ENCODE peak calls at places on chromosomes 12 and 14, in six cellular contexts. R is neuronal stem cell; L is naive thymus-derived CD4-positive, alpha-beta T cell; B is IMR-90; V is HCT116; M is adrenal gland. C is an unnamed sample. For H3K9me3, the result is how much of the 10 kb centered on the place peaks cover.

GRCh38 chr12:2912216-2912575 is 21.5 kb downstream of the TULP3 start:
- DNase-seq in L (no peak), B (no peak), M (no peak), V (no peak), R (no peak), C (no peak)

GRCh38 chr14:83147006-83147405 is 1613.4 kb upstream of the SEL1L start:
- DNase-seq in L (no peak), M (no peak), B (peak), R (no peak), V (no peak), C (no peak)

GRCh38 chr14:64951724-64952123 is 9.2 kb upstream of the GPX2 start:
- DNase-seq in V (no peak), L (no peak), R (no peak), M (no peak), B (no peak), C (no peak)

GRCh38 chr12:115049617-115050016 is 365.6 kb upstream of the TBX3 start:
- DNase-seq in V (no peak), L (no peak), B (peak), M (no peak), R (no peak), C (no peak)

GRCh38 chr12:27284751-27285150 is 40.7 kb downstream of the STK38L start:
- DNase-seq in R (no peak), B (peak), V (no peak), M (no peak), L (no peak), C (no peak)

GRCh38 chr14:104085032-104085888 is at the start of gene ASPG:
- DNase-seq in B (no peak), R (no peak), M (peak), L (no peak), V (no peak), C (peak)

GRCh38 chr14:31950760-31951637 is 126.1 kb upstream of the ARHGAP5 start:
- DNase-seq in R (no peak), L (no peak), B (peak), V (no peak), M (no peak), C (peak)

GRCh38 chr14:28398501-28398900 is 368.1 kb upstream of the FOXG1 start:
- DNase-seq in L (no peak), M (no peak), V (no peak), R (no peak), B (no peak), C (no peak)

GRCh38 chr12:5511644-5512584 is 80.0 kb downstream of the NTF3 start:
- DNase-seq in R (no peak), V (peak), M (no peak), B (peak), L (no peak), C (peak)

GRCh38 chr14:90398315-90398811 is 1.5 kb downstream of the CALM1 start:
- DNase-seq in M (peak), R (no peak), B (no peak), L (peak), V (no peak), C (peak)

GRCh38 chr12:70443274-70443673 is 77.2 kb downstream of the KCNMB4 start:
- DNase-seq in V (no peak), M (no peak), R (no peak), B (no peak), L (no peak), C (no peak)

GRCh38 chr14:73787760-73788508 is 63.7 kb upstream of the PTGR2 start:
- DNase-seq in M (no peak), B (peak), L (no peak), V (no peak), R (no peak), C (peak)

GRCh38 chr12:122394626-122395194 is 27.8 kb downstream of the CLIP1 start:
- DNase-seq in M (no peak), L (no peak), R (no peak), B (no peak), V (no peak), C (no peak)

GRCh38 chr12:119179335-119180021 is 747 bp downstream of the HSPB8 start:
- DNase-seq in M (peak), R (no peak), B (peak), V (peak), L (no peak), C (peak)

GRCh38 chr12:113889806-113890581 is 76.1 kb downstream of the RBM19 start:
- DNase-seq in L (no peak), R (no peak), V (no peak), M (no peak), B (no peak), C (no peak)

GRCh38 chr14:102805454-102805891 is 28.2 kb downstream of the TRAF3 start:
- DNase-seq in M (no peak), B (peak), R (no peak), L (peak), V (peak), C (no peak)

GRCh38 chr14:102140027-102140749 is 491 bp downstream of the WDR20 start:
- DNase-seq in B (no peak), V (no peak), R (peak), L (peak), M (no peak), C (peak)

GRCh38 chr14:104429291-104429861 is 150.2 kb upstream of the C14orf180 start:
- DNase-seq in B (no peak), L (no peak), R (no peak), V (no peak), M (no peak), C (no peak)

GRCh38 chr12:55612646-55613045 is 24.0 kb upstream of the OR10P1 start:
- DNase-seq in V (no peak), L (no peak), M (no peak), B (no peak), R (no peak), C (no peak)

GRCh38 chr12:50740307-50740706 is 23.6 kb upstream of the ATF1 start:
- DNase-seq in M (no peak), B (no peak), V (no peak), R (no peak), L (no peak), C (no peak)

GRCh38 chr12:106431839-106432411 is 74.4 kb downstream of the POLR3B start:
- DNase-seq in M (no peak), R (no peak), B (peak), L (no peak), V (no peak), C (no peak)

GRCh38 chr12:109718390-109718789 is 4.8 kb downstream of the FAM222A start:
- DNase-seq in B (no peak), M (no peak), V (no peak), R (peak), L (no peak), C (peak)

GRCh38 chr12:62629971-62630739 is 163.5 kb downstream of the MON2 start:
- DNase-seq in L (no peak), B (no peak), V (no peak), M (no peak), R (no peak), C (no peak)

GRCh38 chr12:92492291-92492690 is 210.5 kb upstream of the PLEKHG7 start:
- DNase-seq in M (no peak), R (no peak), L (no peak), B (no peak), V (no peak), C (no peak)

GRCh38 chr14:72736348-72736747 is 157.6 kb downstream of the DPF3 start:
- DNase-seq in B (peak), M (no peak), R (no peak), L (no peak), V (no peak), C (no peak)

GRCh38 chr12:122062832-122063690 is 15.5 kb upstream of the MLXIP start:
- DNase-seq in V (peak), B (peak), L (no peak), M (peak), R (no peak), C (no peak)

GRCh38 chr14:87430810-87431209 is 562.2 kb downstream of the GALC start:
- DNase-seq in M (no peak), V (no peak), R (no peak), B (peak), L (no peak), C (no peak)

GRCh38 chr14:61229475-61229888 is 51.7 kb downstream of the TMEM30B start:
- DNase-seq in R (peak), L (no peak), V (no peak), M (no peak), B (no peak), C (peak)

GRCh38 chr12:42119085-42119633 is 25.5 kb downstream of the GXYLT1 start:
- DNase-seq in B (peak), V (no peak), L (no peak), R (no peak), M (no peak), C (no peak)

GRCh38 chr12:124086299-124086898 is 113.4 kb downstream of the ZNF664 start:
- DNase-seq in L (no peak), B (no peak), V (no peak), R (no peak), M (no peak), C (no peak)

GRCh38 chr12:132536102-132536876 is 46.3 kb downstream of the FBRSL1 start:
- DNase-seq in B (no peak), V (no peak), M (no peak), R (no peak), L (no peak), C (no peak)

GRCh38 chr12:132530451-132530850 is 40.5 kb downstream of the FBRSL1 start:
- DNase-seq in L (no peak), V (no peak), R (no peak), M (no peak), B (no peak), C (no peak)

GRCh38 chr12:132530851-132531250 is 40.9 kb downstream of the FBRSL1 start:
- DNase-seq in M (no peak), R (no peak), V (no peak), L (no peak), B (no peak), C (no peak)

GRCh38 chr12:132534076-132534475 is 44.1 kb downstream of the FBRSL1 start:
- DNase-seq in R (no peak), M (no peak), L (no peak), V (no peak), B (no peak), C (no peak)

GRCh38 chr12:132533584-132533958 is 43.6 kb downstream of the FBRSL1 start:
- DNase-seq in R (no peak), M (no peak), B (no peak), V (no peak), L (no peak), C (no peak)
- H3K9me3 ChIP-seq in R (half or more), M (under half), B (under half), V (under half), L (under half), C (under half)

GRCh38 chr14:105605501-105606304 is 79.3 kb downstream of the TMEM121 start:
- DNase-seq in M (no peak), R (no peak), V (no peak), L (no peak), B (no peak), C (no peak)
- H3K9me3 ChIP-seq in M (under half), R (under half), V (under half), L (under half), B (under half), C (under half)

GRCh38 chr12:29256598-29256997 is 107.5 kb downstream of the FAR2 start:
- DNase-seq in L (no peak), M (no peak), V (no peak), R (no peak), B (no peak), C (no peak)

GRCh38 chr12:29255061-29255460 is 106.0 kb downstream of the FAR2 start:
- DNase-seq in B (no peak), M (no peak), V (no peak), R (no peak), L (no peak), C (no peak)

GRCh38 chr12:29249930-29250329 is 100.9 kb downstream of the FAR2 start:
- DNase-seq in V (no peak), B (no peak), M (no peak), R (no peak), L (no peak), C (no peak)

GRCh38 chr12:29253916-29254625 is 105.0 kb downstream of the FAR2 start:
- DNase-seq in R (no peak), M (no peak), L (no peak), V (no peak), B (no peak), C (no peak)
- H3K9me3 ChIP-seq in R (under half), M (under half), L (under half), V (under half), B (under half), C (under half)

GRCh38 chr12:132537836-132538235 is 47.9 kb downstream of the FBRSL1 start:
- DNase-seq in R (no peak), M (no peak), B (no peak), L (no peak), V (no peak), C (no peak)

GRCh38 chr12:132538336-132539015 is 48.5 kb downstream of the FBRSL1 start:
- DNase-seq in B (no peak), M (no peak), R (no peak), L (no peak), V (no peak), C (no peak)

GRCh38 chr12:132539016-132539773 is 49.2 kb downstream of the FBRSL1 start:
- DNase-seq in R (no peak), V (no peak), M (no peak), B (no peak), L (no peak), C (no peak)

GRCh38 chr12:132537049-132537448 is 47.1 kb downstream of the FBRSL1 start:
- DNase-seq in L (no peak), V (no peak), M (no peak), R (no peak), B (no peak), C (no peak)

DNA sequence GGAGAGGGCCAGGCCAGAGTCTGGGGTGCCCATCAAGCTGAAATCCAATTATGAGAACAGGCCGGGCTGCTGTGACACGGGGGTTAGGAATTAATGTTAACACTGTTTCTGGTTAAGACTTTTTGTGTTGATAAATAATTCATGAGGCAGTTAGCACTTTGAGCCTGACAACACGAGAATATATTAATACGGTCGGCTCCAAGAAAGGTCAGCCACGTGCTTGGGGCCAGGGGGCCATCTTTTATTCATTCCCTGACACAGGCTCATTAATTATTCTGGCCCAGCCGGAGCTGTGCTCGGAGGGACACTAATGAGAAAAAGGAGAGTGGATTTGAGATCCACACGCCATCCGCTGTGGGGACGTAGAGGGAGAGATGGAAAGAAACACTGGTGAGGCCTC is 45.1 kb downstream of the FBRSL1 start:
- DNase-seq in R (no peak), V (no peak), L (no peak), M (no peak), B (no peak), C (no peak)
- H3K9me3 ChIP-seq in R (half or more), V (under half), L (under half), M (under half), B (under half), C (under half)

DNA sequence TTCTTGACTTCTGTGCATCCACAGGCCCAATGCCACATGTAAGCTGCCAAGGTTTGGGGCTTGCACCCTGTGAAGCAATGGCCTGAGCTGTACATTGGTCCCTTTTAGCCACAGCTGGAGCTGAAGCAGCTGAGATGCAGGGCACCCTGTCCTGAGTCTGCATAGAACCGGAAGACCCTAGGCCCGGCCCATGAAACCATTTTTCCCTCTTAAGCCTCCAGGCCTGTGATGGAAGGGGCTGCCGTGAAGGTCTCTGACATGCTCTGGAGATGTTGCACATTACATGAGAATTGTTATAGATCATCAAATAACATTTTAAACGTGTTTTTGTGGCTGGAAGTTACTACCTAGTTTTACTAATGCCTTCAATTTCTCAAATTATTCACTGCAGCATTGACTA is 188.7 kb downstream of the RPAP3 start:
- DNase-seq in V (no peak), L (no peak), B (no peak), R (no peak), M (no peak), C (no peak)
- H3K9me3 ChIP-seq in V (under half), L (under half), B (under half), R (under half), M (under half), C (under half)

DNA sequence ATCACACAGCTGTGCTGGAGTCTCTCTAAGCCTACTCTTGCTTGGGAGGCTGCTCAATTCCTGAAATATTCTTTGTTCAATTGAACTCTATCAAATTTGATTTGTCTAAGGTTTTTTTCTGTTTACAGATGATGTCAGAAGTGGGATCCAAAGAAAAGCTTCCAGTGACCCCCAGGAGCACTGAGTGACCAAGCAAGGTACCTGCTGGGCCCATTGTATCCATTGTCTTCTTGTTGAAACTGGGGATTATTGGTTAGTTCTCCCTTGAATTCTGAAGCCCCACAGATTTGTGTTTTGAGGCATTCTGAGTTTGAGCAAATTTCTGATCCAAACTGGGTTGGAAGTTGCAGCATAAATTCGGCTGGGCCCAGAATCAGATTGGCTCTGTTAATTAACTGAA is 64.6 kb downstream of the MYF5 start:
- DNase-seq in V (no peak), B (no peak), L (no peak), R (no peak), M (no peak), C (peak)
- H3K9me3 ChIP-seq in V (under half), B (under half), L (under half), R (under half), M (under half), C (under half)

GRCh38 chr14:105880616-105881015 is 354.2 kb downstream of the TMEM121 start:
- DNase-seq in B (no peak), R (no peak), V (no peak), L (no peak), M (no peak), C (no peak)

GRCh38 chr14:105884808-105885281 is 358.5 kb downstream of the TMEM121 start:
- DNase-seq in L (no peak), M (no peak), V (no peak), B (no peak), R (no peak), C (no peak)

GRCh38 chr14:105881021-105881930 is 354.9 kb downstream of the TMEM121 start:
- DNase-seq in L (no peak), M (no peak), R (no peak), B (no peak), V (no peak), C (no peak)

GRCh38 chr14:105883066-105884005 is 357.0 kb downstream of the TMEM121 start:
- DNase-seq in M (no peak), R (no peak), V (no peak), L (no peak), B (no peak), C (no peak)

DNA sequence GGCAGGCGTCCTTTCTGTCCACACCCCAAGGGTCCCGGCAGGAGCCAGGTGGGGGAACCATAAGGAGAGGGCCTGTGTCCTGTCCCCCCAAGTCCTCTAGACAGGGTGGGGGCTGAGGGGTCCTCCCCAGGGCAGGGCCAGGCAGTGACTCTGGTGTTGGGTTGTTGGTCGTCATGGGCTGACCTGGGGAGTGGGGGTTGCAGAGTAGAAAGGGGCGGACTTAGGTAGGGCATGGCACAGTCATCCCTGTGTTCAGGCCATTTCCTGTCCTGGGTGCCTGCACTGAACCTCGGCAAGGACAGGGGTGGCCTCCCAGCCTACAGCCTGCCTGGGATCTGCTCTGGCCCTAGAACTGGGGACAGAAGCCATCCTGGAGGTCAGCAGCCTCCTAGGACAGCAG is 356.2 kb downstream of the TMEM121 start:
- DNase-seq in V (no peak), B (no peak), L (no peak), M (no peak), R (no peak), C (no peak)
- H3K9me3 ChIP-seq in V (under half), B (under half), L (under half), M (under half), R (half or more), C (under half)

GRCh38 chr14:99121027-99121875 is 150.7 kb downstream of the BCL11B start:
- DNase-seq in B (no peak), M (no peak), L (no peak), R (no peak), V (no peak), C (no peak)
- H3K9me3 ChIP-seq in B (half or more), M (under half), L (under half), R (under half), V (under half), C (under half)

DNA sequence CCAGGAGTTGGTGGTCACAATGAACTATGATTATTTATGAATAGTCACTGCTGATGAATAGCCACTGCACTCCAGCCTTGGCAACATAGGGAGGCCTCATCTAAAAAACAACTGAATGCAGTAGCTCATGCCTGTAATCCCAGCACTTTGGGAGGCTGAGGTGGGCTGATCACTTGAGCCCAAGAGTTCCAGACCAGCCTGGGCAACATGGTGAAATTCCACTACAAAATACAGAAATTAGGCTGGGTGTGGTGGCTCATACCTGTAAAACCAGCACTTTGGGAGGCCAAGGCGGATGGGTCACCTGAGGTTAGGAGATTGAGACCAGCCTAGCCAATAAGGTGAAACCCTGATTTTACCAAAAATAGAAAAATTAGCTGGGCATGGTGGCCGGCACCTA is 13.5 kb upstream of the FAM177A1 start:
- DNase-seq in B (no peak), R (no peak), M (no peak), L (no peak), V (no peak), C (no peak)
- H3K9me3 ChIP-seq in B (under half), R (under half), M (under half), L (under half), V (under half), C (under half)

GRCh38 chr12:1041478-1041877 is 50.5 kb downstream of the ERC1 start:
- DNase-seq in M (no peak), B (no peak), R (no peak), V (no peak), L (no peak), C (no peak)
- H3K9me3 ChIP-seq in M (under half), B (under half), R (under half), V (under half), L (under half), C (under half)